ENCODE peak calls at places on chromosomes 16 and 17, in eight cellular contexts. Y is GM20000; G is EH; R is HuH-7; F is NCI-H1417; C is CD8-positive, alpha-beta memory T cell; W is NCI-H2081; X is CD8-positive, alpha-beta T cell. S is an unnamed sample.
A peak's percentile ranks its signal among the peaks of the same experiment; 100 is the strongest.

GRCh38 chr16:85947511-85948509 is 48.8 kb downstream of the IRF8 start:
- DNase-seq in W (no peak), R (no peak), G (no peak), C (peak; percentile 14), X (peak; percentile 9), Y (peak; percentile 72), F (no peak), S (no peak)

GRCh38 chr17:49510720-49511110 is 15.6 kb downstream of the NGFR start:
- DNase-seq in F (no peak), R (no peak), Y (no peak), G (no peak), W (no peak), C (no peak), X (no peak), S (no peak)

GRCh38 chr16:89406277-89406888 is 84.0 kb downstream of the ANKRD11 start:
- DNase-seq in F (no peak), W (no peak), X (no peak), Y (no peak), C (no peak), R (no peak), G (no peak), S (no peak)

GRCh38 chr17:33967608-33968349 is 287.3 kb upstream of the CCL2 start:
- DNase-seq in Y (no peak), W (no peak), X (no peak), F (no peak), C (no peak), G (no peak), R (no peak), S (no peak)

GRCh38 chr17:80284631-80285030 is 24.0 kb downstream of the RNF213 start:
- DNase-seq in R (no peak), C (no peak), X (no peak), F (no peak), G (no peak), Y (no peak), W (no peak), S (peak; percentile 66)

GRCh38 chr17:42163113-42163512 is 8.3 kb upstream of the RAB5C start:
- DNase-seq in F (no peak), C (no peak), G (no peak), Y (peak; percentile 62), X (peak; percentile 31), R (peak; percentile 86), W (no peak), S (peak; percentile 72)

GRCh38 chr16:28597692-28598261 is 927 bp upstream of the SULT1A2 start:
- DNase-seq in C (no peak), G (no peak), X (no peak), F (peak; percentile 0), Y (peak; percentile 26), R (peak; percentile 92), W (no peak), S (peak; percentile 66)

GRCh38 chr17:48756816-48757215 is 28.3 kb upstream of the HOXB13 start:
- DNase-seq in W (peak; percentile 98), R (no peak), C (no peak), F (no peak), G (no peak), X (no peak), Y (peak; percentile 7), S (no peak)

GRCh38 chr16:72124148-72124547 is 30.5 kb downstream of the DHX38 start:
- DNase-seq in W (no peak), C (no peak), R (no peak), X (no peak), G (no peak), Y (no peak), F (no peak), S (no peak)

GRCh38 chr16:63422633-63423032 is 1386.4 kb upstream of the CDH8 start:
- DNase-seq in R (no peak), W (no peak), G (no peak), F (no peak), Y (no peak), X (no peak), C (no peak), S (no peak)

GRCh38 chr17:64741924-64742670 is 80.0 kb upstream of the SMURF2 start:
- DNase-seq in W (no peak), G (peak; percentile 90), C (no peak), X (no peak), Y (no peak), F (no peak), R (no peak), S (no peak)

GRCh38 chr17:42979511-42980273 is at the start of gene PTGES3L:
- DNase-seq in R (peak; percentile 79), C (no peak), W (peak; percentile 90), G (peak; percentile 88), F (peak; percentile 57), X (peak; percentile 14), Y (peak; percentile 84), S (peak; percentile 34)

GRCh38 chr17:9206989-9207317 is 185.6 kb downstream of the NTN1 start:
- DNase-seq in Y (no peak), R (peak; percentile 52), C (no peak), W (no peak), F (no peak), G (no peak), X (no peak), S (no peak)

GRCh38 chr16:69703638-69704037 is 22.7 kb downstream of the NQO1 start:
- DNase-seq in G (peak; percentile 68), F (no peak), Y (no peak), X (no peak), C (no peak), R (no peak), W (no peak), S (no peak)

GRCh38 chr17:83015511-83015910 is 63.9 kb upstream of the METRNL start:
- DNase-seq in G (no peak), R (no peak), F (no peak), Y (no peak), W (no peak), X (no peak), C (no peak), S (no peak)

GRCh38 chr17:45307290-45308015 is 9.4 kb downstream of the MAP3K14 start:
- DNase-seq in C (no peak), R (no peak), F (no peak), Y (peak; percentile 61), W (no peak), X (peak; percentile 36), G (peak; percentile 91), S (no peak)

GRCh38 chr17:20202141-20202574 is 193.0 kb downstream of the SPECC1 start:
- DNase-seq in R (no peak), C (no peak), G (no peak), Y (no peak), X (no peak), F (peak; percentile 37), W (no peak), S (no peak)

GRCh38 chr17:63293310-63293709 is 152.8 kb downstream of the CYB561 start:
- DNase-seq in C (no peak), G (peak; percentile 85), R (no peak), F (no peak), X (no peak), W (no peak), Y (no peak), S (peak; percentile 19)

GRCh38 chr16:70573451-70574121 is 50.0 kb downstream of the SF3B3 start:
- DNase-seq in F (no peak), W (no peak), Y (no peak), G (peak; percentile 96), C (no peak), R (no peak), X (no peak), S (no peak)

GRCh38 chr16:81448154-81449131 is 3.8 kb downstream of the CMIP start:
- DNase-seq in F (no peak), R (peak; percentile 88), C (no peak), G (no peak), Y (no peak), W (no peak), X (no peak), S (no peak)

GRCh38 chr17:3534881-3535252 is 22.7 kb downstream of the TRPV3 start:
- DNase-seq in G (peak; percentile 66), R (no peak), F (no peak), Y (peak; percentile 65), C (no peak), X (no peak), W (no peak), S (peak; percentile 14)

GRCh38 chr17:63573634-63574033 is 23.4 kb downstream of the DCAF7 start:
- DNase-seq in R (peak; percentile 22), F (no peak), W (peak; percentile 16), C (no peak), X (no peak), G (no peak), Y (no peak), S (peak; percentile 50)

GRCh38 chr16:28534542-28535373 is 4.0 kb downstream of the NUPR1 start:
- DNase-seq in C (peak; percentile 20), G (no peak), X (no peak), Y (no peak), F (no peak), W (no peak), R (no peak), S (no peak)

GRCh38 chr17:48894886-48895285 is 2.3 kb downstream of the ATP5MC1 start:
- DNase-seq in W (peak; percentile 33), C (no peak), G (no peak), F (no peak), Y (no peak), R (no peak), X (no peak), S (no peak)

GRCh38 chr16:87033541-87034300 is 283.5 kb downstream of the C16orf95 start:
- DNase-seq in Y (no peak), X (no peak), R (no peak), C (no peak), G (no peak), F (no peak), W (no peak), S (no peak)

GRCh38 chr17:81083125-81083765 is 48.3 kb downstream of the BAIAP2 start:
- DNase-seq in R (no peak), F (no peak), X (no peak), C (no peak), W (no peak), G (no peak), Y (no peak), S (no peak)

GRCh38 chr16:11398136-11398535 is 52.9 kb downstream of the RMI2 start:
- DNase-seq in Y (no peak), W (no peak), R (no peak), G (no peak), F (no peak), C (no peak), X (no peak), S (no peak)

GRCh38 chr17:1491406-1492248 is 859 bp downstream of the MYO1C start:
- DNase-seq in C (peak; percentile 35), F (peak; percentile 18), R (peak; percentile 79), Y (peak; percentile 97), W (peak; percentile 16), X (peak; percentile 41), G (peak; percentile 75), S (peak; percentile 45)

S was measured in SK-MEL-5.